ENCODE peak calls at places on chromosomes 13 and 19, in nine cellular contexts. J is CD8-positive, alpha-beta T cell; T is colonic mucosa; G is fibroblast of lung; N is neural progenitor cell; O is GM23338; E is upper lobe of right lung; U is AG04450; D is effector memory CD4-positive, alpha-beta T cell. Y is an unnamed sample.

GRCh38 chr13:100673376-100673830 is 1.2 kb downstream of the TMTC4 start:
- DNase-seq in D (no peak), O (peak; percentile 52), E (no peak), N (peak; percentile 71), T (peak; percentile 22), U (no peak), J (no peak), G (no peak), Y (no peak)

GRCh38 chr19:21484631-21485030 is 20.8 kb upstream of the ZNF429 start:
- DNase-seq in O (no peak), J (no peak), T (no peak), U (no peak), N (no peak), G (no peak), D (no peak), E (no peak), Y (no peak)

GRCh38 chr13:30020726-30021312 is 170.4 kb upstream of the UBL3 start:
- DNase-seq in D (no peak), J (no peak), G (peak; percentile 69), E (no peak), T (no peak), N (no peak), O (no peak), U (no peak), Y (no peak)

GRCh38 chr13:91101436-91101835 is 246.1 kb upstream of the MIR17HG start:
- DNase-seq in D (no peak), J (no peak), G (no peak), U (no peak), O (peak; percentile 3), N (peak; percentile 58), T (no peak), E (no peak), Y (no peak)

GRCh38 chr13:33259296-33259695 is 26.3 kb downstream of the STARD13 start:
- DNase-seq in J (no peak), U (no peak), T (no peak), E (no peak), O (peak; percentile 75), N (no peak), G (no peak), D (no peak), Y (no peak)

GRCh38 chr13:51781246-51782022 is 22.5 kb downstream of the DHRS12 start:
- DNase-seq in T (no peak), J (no peak), O (peak; percentile 74), E (no peak), N (peak; percentile 64), D (no peak), U (no peak), G (peak; percentile 31), Y (peak; percentile 49)

GRCh38 chr13:39402221-39402620 is 200.8 kb downstream of the LHFPL6 start:
- DNase-seq in J (no peak), N (no peak), O (no peak), G (no peak), U (no peak), D (no peak), T (no peak), E (no peak), Y (no peak)

GRCh38 chr19:1522061-1522460 is 1.8 kb upstream of the PLK5 start:
- DNase-seq in D (no peak), E (no peak), G (no peak), N (no peak), T (no peak), J (no peak), U (no peak), O (no peak), Y (no peak)

GRCh38 chr13:19910336-19911072 is 47.1 kb upstream of the ZMYM5 start:
- DNase-seq in G (peak; percentile 82), E (no peak), O (no peak), U (no peak), J (no peak), T (peak; percentile 51), D (no peak), N (no peak), Y (peak; percentile 21)

GRCh38 chr19:36009220-36009619 is 607 bp upstream of the SYNE4 start:
- DNase-seq in T (peak; percentile 72), G (peak; percentile 67), N (peak; percentile 84), D (no peak), J (peak; percentile 54), E (peak; percentile 87), U (peak; percentile 13), O (peak; percentile 82), Y (peak; percentile 52)

GRCh38 chr19:1254530-1255185 is 6.3 kb downstream of the MIDN start:
- DNase-seq in D (no peak), O (no peak), G (no peak), U (no peak), E (no peak), T (no peak), J (no peak), N (no peak), Y (no peak)

GRCh38 chr19:19546751-19547162 is 8.7 kb downstream of the CILP2 start:
- DNase-seq in J (no peak), O (no peak), D (no peak), E (no peak), G (no peak), U (no peak), N (no peak), T (no peak), Y (no peak)

GRCh38 chr13:36163303-36163702 is 32.1 kb upstream of the DCLK1 start:
- DNase-seq in N (no peak), E (no peak), U (no peak), J (no peak), D (no peak), O (no peak), G (peak; percentile 34), T (no peak), Y (no peak)

GRCh38 chr13:55570371-55570770 is 1570.3 kb upstream of the PRR20A start:
- DNase-seq in N (no peak), J (no peak), T (no peak), E (no peak), O (no peak), D (no peak), G (no peak), U (no peak), Y (no peak)

GRCh38 chr19:2756477-2756876 is 16.7 kb upstream of the SLC39A3 start:
- DNase-seq in D (no peak), G (no peak), U (no peak), O (no peak), T (no peak), E (no peak), N (no peak), J (no peak), Y (no peak)

GRCh38 chr19:53192771-53193533 is at the start of gene ZNF665:
- DNase-seq in J (peak; percentile 83), O (peak; percentile 95), G (peak; percentile 84), N (peak; percentile 90), E (peak; percentile 95), T (peak; percentile 92), U (peak; percentile 44), D (peak; percentile 71), Y (peak; percentile 90)

GRCh38 chr13:112616586-112617381 is 28.8 kb upstream of the TUBGCP3 start:
- DNase-seq in J (no peak), D (no peak), O (peak; percentile 75), E (no peak), N (peak; percentile 65), U (no peak), G (peak; percentile 23), T (peak; percentile 27), Y (peak; percentile 62)

GRCh38 chr19:9941236-9941635 is 4.9 kb upstream of the OLFM2 start:
- DNase-seq in E (no peak), N (no peak), T (no peak), G (peak; percentile 59), O (no peak), J (no peak), D (no peak), U (no peak), Y (no peak)
- H3K27ac ChIP-seq in E (no peak overlapping the region), N (no peak overlapping the region), T (no peak overlapping the region), G (no peak overlapping the region), O (no peak overlapping the region), J (no peak overlapping the region), D (no peak overlapping the region), U (no peak overlapping the region), Y (no peak overlapping the region)

DNA sequence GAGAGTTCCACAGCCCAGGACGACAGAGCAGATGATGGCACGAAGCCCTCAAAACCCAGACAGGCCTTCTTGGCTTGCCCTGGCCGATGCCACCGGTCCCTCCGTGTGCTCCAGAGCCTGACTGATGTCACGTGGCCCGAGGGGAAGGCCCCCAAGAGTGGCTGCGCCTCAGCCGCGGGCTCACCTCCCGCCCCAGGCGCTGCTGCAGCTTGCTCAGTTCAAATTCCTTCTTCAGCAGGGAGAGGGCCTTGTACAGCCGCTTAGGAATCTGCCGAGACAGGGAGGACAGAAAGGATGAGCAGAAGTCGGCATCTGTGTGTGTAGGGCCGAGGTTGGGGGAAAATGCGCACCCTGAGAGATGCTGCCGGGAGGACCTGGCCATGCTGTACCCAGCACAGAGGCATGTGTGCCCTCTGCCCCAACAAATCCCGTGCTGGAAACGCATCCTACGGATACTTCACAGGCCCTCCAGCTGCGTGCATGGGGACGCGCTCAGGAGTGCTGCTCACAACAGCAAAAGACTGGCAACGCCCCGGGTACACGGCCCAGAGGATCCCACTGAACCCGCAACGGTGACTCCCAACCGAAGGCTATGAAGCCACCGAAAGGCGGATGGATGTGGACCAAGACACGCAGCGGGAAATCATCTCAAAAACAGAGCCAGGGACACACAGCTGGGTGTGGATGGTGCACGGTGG is 12.9 kb downstream of the LONP1 start:
- DNase-seq in T (no peak), N (no peak), E (no peak), O (no peak), G (no peak), J (no peak), D (no peak), U (no peak), Y (no peak)
- H3K27ac ChIP-seq in T (no peak overlapping the region), N (no peak overlapping the region), E (no peak overlapping the region), O (no peak overlapping the region), G (no peak overlapping the region), J (no peak overlapping the region), D (no peak overlapping the region), U (no peak overlapping the region), Y (no peak overlapping the region)

DNA sequence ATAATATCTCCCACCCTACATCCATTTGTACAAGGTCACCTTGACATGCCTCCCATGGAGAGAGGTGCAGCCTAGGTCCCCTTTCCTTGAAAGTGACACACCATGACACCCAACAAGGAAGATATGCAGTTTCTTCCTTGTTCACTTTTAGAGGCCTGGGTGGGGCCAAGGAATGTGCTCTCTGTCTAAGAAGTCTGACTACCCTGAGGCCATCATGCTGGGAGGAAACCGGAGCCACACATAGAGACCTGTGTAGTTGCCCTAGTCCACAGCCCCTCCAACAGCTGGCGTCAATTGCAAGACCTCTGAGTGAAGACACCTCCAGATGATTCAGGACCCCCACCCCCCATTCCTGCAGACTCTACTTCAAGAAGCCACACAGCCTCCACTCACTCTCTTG is 11.0 kb downstream of the SYDE1 start:
- DNase-seq in T (no peak), D (no peak), J (no peak), E (no peak), U (no peak), G (no peak), N (no peak), O (no peak), Y (no peak)
- H3K27ac ChIP-seq in T (no peak overlapping the region), D (no peak overlapping the region), J (no peak overlapping the region), E (no peak overlapping the region), U (no peak overlapping the region), G (no peak overlapping the region), N (no peak overlapping the region), O (no peak overlapping the region), Y (no peak overlapping the region)

DNA sequence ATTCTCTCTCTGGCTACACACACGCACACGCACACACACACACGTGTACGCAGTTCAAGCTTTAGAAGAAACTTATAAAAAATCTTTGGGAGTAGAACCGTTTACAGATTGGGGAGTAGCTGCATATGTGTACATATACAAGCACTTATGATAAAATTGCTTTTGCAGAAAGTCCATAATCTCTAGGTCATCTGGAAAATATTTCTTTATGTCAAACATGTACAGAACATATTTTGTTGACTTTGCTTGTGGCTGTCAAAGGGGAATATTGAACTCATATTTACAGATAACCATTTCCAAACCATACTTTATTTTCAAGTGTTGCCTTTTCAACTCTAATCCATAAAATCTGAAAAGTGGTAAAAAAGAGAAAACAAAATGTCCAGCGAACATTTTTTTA is 99.8 kb downstream of the GPC6 start:
- DNase-seq in D (no peak), T (no peak), E (no peak), J (no peak), U (no peak), O (no peak), G (no peak), N (no peak), Y (no peak)
- H3K27ac ChIP-seq in D (no peak overlapping the region), T (no peak overlapping the region), E (no peak overlapping the region), J (no peak overlapping the region), U (no peak overlapping the region), O (no peak overlapping the region), G (no peak overlapping the region), N (no peak overlapping the region), Y (no peak overlapping the region)